ENCODE peak calls at places on chromosomes 4 and X, in four cellular contexts. X is SK-N-SH, C is K562, U is HepG2. N is an unnamed sample.

GRCh38 chr4:3361406-3361805 is 68.6 kb downstream of the RGS12 start:
- DNase-seq in X (no peak), C (no peak), U (no peak), N (no peak)

GRCh38 chrX:85084770-85085393 is 81.2 kb downstream of the APOOL start:
- DNase-seq in X (peak), C (peak), U (peak), N (no peak)

GRCh38 chrX:21725498-21725897 is 32.4 kb downstream of the SMPX start:
- DNase-seq in X (peak), C (peak), U (peak), N (no peak)

GRCh38 chr4:156132196-156132595 is 178.5 kb upstream of the CTSO start:
- DNase-seq in X (no peak), C (no peak), U (no peak), N (no peak)

GRCh38 chr4:155722816-155723499 is 35.9 kb upstream of the GUCY1B1 start:
- DNase-seq in X (no peak), C (no peak), U (no peak), N (no peak)

GRCh38 chr4:81512945-81513584 is 41.4 kb upstream of the RASGEF1B start:
- DNase-seq in X (no peak), C (no peak), U (no peak), N (no peak)

GRCh38 chrX:13357925-13358324 is 38.1 kb upstream of the ATXN3L start:
- DNase-seq in X (no peak), C (no peak), U (no peak), N (no peak)

GRCh38 chrX:65451663-65452062 is 82.9 kb downstream of the LAS1L start:
- DNase-seq in X (peak), C (peak), U (peak), N (peak)

GRCh38 chr4:182928061-182928460 is 10.9 kb upstream of the DCTD start:
- DNase-seq in X (no peak), C (peak), U (no peak), N (no peak)

GRCh38 chr4:143668930-143669553 is 31.4 kb downstream of the FREM3 start:
- DNase-seq in X (no peak), C (no peak), U (no peak), N (no peak)

GRCh38 chr4:169270156-169270809 is 473 bp downstream of the SH3RF1 start:
- DNase-seq in X (peak), C (peak), U (no peak), N (peak)
- TF ChIP-seq REST in X (no peak), C (no peak), U (no peak), N (no peak)

GRCh38 chr4:86011117-86011516 is 348.7 kb downstream of the MAPK10 start:
- DNase-seq in X (no peak), C (no peak), U (no peak), N (no peak)
- TF ChIP-seq GABPA in X (no peak), C (no peak), U (no peak), N (no peak)

GRCh38 chr4:165754664-165755063 is 118.4 kb upstream of the TLL1 start:
- DNase-seq in X (no peak), C (no peak), U (no peak), N (no peak)
- TF ChIP-seq REST in X (peak), C (no peak), U (peak), N (peak)

GRCh38 chrX:1205681-1206611 is 6.5 kb downstream of the CRLF2 start:
- DNase-seq in X (peak), C (peak), U (no peak), N (no peak)
- TF ChIP-seq GABPA in X (no peak), C (no peak), U (no peak), N (no peak)

GRCh38 chr4:123616970-123617392 is 220.4 kb downstream of the SPRY1 start:
- DNase-seq in X (peak), C (no peak), U (no peak), N (peak)
- TF ChIP-seq REST in X (no peak), C (no peak), U (no peak), N (no peak)

GRCh38 chr4:145042601-145043000 is 55.4 kb downstream of the ANAPC10 start:
- DNase-seq in X (no peak), C (no peak), U (no peak), N (no peak)
- TF ChIP-seq GABPA in X (no peak), C (no peak), U (no peak), N (no peak)

GRCh38 chr4:38016698-38017097 is 56.5 kb downstream of the PTTG2 start:
- DNase-seq in X (no peak), C (no peak), U (no peak), N (no peak)

GRCh38 chr4:38014421-38014852 is 54.2 kb downstream of the PTTG2 start:
- DNase-seq in X (no peak), C (no peak), U (no peak), N (no peak)

GRCh38 chr4:38011484-38012162 is 51.4 kb downstream of the PTTG2 start:
- DNase-seq in X (no peak), C (no peak), U (no peak), N (no peak)

GRCh38 chr4:38015886-38016515 is 55.8 kb downstream of the PTTG2 start:
- DNase-seq in X (no peak), C (no peak), U (no peak), N (no peak)

GRCh38 chr4:38013461-38014366 is 53.5 kb downstream of the PTTG2 start:
- DNase-seq in X (no peak), C (no peak), U (no peak), N (no peak)
- TF ChIP-seq REST in X (no peak), C (no peak), U (no peak), N (no peak)

GRCh38 chr4:121736735-121737351 is 28.1 kb downstream of the SMIM43 start:
- DNase-seq in X (peak), C (peak), U (peak), N (peak)
- TF ChIP-seq GABPA in X (no peak), C (no peak), U (no peak), N (no peak)

DNA sequence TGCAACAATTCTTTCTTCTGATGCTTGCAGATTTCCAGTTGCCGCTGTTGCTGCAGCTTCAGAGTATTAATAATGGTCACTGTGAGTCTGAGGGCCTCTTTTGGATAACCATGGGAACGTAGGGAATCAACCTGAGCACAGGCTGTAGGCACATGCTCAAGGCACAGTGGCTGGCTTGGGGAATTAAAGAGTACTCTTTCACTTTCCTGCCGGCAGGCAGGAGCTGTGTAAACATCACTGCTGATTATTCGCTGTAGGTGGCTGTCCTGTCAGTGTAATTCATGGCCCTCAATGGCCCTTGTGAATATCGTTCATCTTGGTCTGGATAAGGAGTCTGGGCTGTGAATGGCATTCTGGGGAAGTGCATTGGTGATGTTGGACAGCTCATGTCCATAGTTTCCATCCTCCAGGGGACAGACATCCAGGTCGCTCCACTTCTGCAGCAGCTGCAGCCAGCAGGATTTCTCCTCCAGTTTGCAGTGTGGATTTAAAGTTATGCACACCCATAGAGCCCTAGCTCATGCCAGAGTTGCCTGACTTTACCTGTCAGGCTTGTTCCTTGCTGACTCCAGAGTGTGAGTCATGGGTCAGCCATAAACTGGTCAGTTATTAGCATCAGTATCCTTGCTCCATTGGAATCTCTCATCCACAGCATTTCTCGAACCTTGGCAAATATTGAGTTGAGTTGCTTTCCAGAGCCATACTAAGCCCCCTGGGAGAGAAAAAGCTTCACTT is 43.0 kb downstream of the C4orf33 start:
- DNase-seq in X (no peak), C (no peak), U (no peak), N (no peak)
- TF ChIP-seq REST in X (no peak), C (no peak), U (no peak), N (no peak)

DNA sequence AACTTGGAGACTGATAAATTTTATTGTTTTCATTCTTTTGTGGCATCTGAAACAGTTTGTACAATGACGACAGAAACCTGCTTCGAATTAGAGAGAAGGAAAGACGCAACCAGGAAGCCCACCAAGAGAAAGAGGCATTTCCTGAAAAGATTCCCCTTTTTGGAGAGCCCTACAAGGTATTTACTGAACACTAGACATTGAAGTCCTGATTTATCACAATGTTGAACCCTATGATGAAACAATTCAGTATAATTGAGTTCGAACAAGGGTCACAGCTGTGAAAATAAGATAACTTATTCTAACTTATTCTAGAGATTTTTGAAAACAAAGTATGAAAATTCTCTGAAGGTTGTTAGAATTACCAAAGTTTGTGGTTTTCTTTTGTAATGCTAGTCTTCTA is 111.3 kb downstream of the AFF1 start:
- DNase-seq in X (no peak), C (no peak), U (no peak), N (no peak)
- TF ChIP-seq GABPA in X (no peak), C (no peak), U (no peak), N (no peak)